ENCODE peak calls at places on chromosomes 3 and 15, in four cellular contexts. Z, S, L and E are unnamed samples.

GRCh38 chr3:126672741-126673140 is 17.8 kb upstream of the TXNRD3 start:
- DNase-seq in Z (no peak), S (no peak), L (no peak), E (no peak)

GRCh38 chr3:44077267-44077666 is 164.4 kb upstream of the TOPAZ1 start:
- DNase-seq in Z (no peak), S (no peak), L (no peak), E (no peak)

GRCh38 chr15:66906660-66907059 is 158.7 kb upstream of the SMAD3 start:
- DNase-seq in Z (no peak), S (no peak), L (no peak), E (peak; percentile 29)

GRCh38 chr3:174710622-174711021 is 148.5 kb upstream of the NAALADL2 start:
- DNase-seq in Z (no peak), S (peak; percentile 60), L (no peak), E (no peak)

GRCh38 chr3:61699622-61700021 is 138.3 kb downstream of the PTPRG start:
- DNase-seq in Z (no peak), S (no peak), L (no peak), E (peak; percentile 31)

GRCh38 chr15:77774350-77774749 is 141.6 kb upstream of the LINGO1 start:
- DNase-seq in Z (no peak), S (no peak), L (no peak), E (no peak)

GRCh38 chr15:40320931-40321371 is 2.5 kb upstream of the INAFM2 start:
- DNase-seq in Z (no peak), S (peak; percentile 67), L (no peak), E (peak; percentile 84)

GRCh38 chr3:88298189-88298588 is 148.4 kb downstream of the C3orf38 start:
- DNase-seq in Z (no peak), S (no peak), L (no peak), E (no peak)

GRCh38 chr3:16205156-16205870 is 30.8 kb downstream of the GALNT15 start:
- DNase-seq in Z (peak; percentile 44), S (peak; percentile 56), L (no peak), E (no peak)

GRCh38 chr15:88624156-88624970 is 3.2 kb downstream of the AEN start:
- DNase-seq in Z (no peak), S (peak; percentile 61), L (no peak), E (peak; percentile 59)

GRCh38 chr15:88623061-88623460 is 1.9 kb downstream of the AEN start:
- DNase-seq in Z (peak; percentile 67), S (peak; percentile 93), L (no peak), E (no peak)

GRCh38 chr15:88625943-88626741 is 5.0 kb downstream of the AEN start:
- DNase-seq in Z (no peak), S (no peak), L (no peak), E (peak; percentile 7)

GRCh38 chr15:88623632-88624031 is 2.5 kb downstream of the AEN start:
- DNase-seq in Z (no peak), S (no peak), L (no peak), E (no peak)

DNA sequence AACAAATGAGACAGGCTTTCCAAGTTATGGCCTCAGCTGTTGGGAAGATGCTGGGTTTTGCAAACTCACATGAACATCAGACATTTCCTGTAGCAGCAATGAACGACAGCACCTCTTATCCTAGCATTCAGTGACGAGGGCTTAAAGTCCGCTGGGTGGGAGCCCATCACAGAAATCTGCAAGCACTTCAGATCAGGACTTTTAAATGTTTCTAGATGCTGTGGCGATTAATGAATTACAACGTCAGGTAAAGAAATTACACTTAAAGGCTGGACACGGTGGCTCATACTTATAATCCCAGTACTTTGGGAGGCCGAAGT is 3.8 kb downstream of the AEN start:
- DNase-seq in Z (no peak), S (no peak), L (no peak), E (peak; percentile 8)
- H3K4me3 ChIP-seq in Z (no peak overlapping the region), S (no peak overlapping the region), L (no peak overlapping the region), E (no peak overlapping the region)

DNA sequence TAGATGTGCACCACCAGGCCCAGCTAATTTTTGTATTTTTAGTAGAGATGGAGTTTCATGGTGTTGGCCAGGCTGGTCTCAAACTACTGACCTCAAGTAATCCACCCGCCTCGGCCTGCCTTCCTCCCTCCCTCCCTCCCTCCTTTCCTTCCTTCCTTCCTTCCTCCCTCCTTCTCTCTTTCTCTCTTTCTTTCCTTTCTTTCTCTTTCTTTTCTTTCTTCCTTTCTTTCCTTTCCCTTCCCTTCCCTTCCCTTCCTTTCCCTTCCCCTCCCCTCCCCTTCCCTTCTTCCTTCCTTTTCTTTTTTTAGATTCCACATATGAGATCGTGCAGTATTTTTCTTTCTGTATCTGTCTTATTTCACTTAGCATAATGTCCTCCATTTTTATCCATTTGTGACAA is 81.3 kb downstream of the FAM81A start:
- DNase-seq in Z (no peak), S (no peak), L (no peak), E (no peak)
- H3K4me1 ChIP-seq in Z (no peaks in the 10 kb centered on the region), S (no peaks in the 10 kb centered on the region), L (no peaks in the 10 kb centered on the region), E (peaks cover 4% of the 10 kb centered on the region)

GRCh38 chr15:46677491-46677890 is 1039.8 kb upstream of the SEMA6D start:
- DNase-seq in Z (no peak), S (no peak), L (no peak), E (no peak)

GRCh38 chr15:46681901-46682300 is 1035.4 kb upstream of the SEMA6D start:
- DNase-seq in Z (no peak), S (no peak), L (no peak), E (no peak)

DNA sequence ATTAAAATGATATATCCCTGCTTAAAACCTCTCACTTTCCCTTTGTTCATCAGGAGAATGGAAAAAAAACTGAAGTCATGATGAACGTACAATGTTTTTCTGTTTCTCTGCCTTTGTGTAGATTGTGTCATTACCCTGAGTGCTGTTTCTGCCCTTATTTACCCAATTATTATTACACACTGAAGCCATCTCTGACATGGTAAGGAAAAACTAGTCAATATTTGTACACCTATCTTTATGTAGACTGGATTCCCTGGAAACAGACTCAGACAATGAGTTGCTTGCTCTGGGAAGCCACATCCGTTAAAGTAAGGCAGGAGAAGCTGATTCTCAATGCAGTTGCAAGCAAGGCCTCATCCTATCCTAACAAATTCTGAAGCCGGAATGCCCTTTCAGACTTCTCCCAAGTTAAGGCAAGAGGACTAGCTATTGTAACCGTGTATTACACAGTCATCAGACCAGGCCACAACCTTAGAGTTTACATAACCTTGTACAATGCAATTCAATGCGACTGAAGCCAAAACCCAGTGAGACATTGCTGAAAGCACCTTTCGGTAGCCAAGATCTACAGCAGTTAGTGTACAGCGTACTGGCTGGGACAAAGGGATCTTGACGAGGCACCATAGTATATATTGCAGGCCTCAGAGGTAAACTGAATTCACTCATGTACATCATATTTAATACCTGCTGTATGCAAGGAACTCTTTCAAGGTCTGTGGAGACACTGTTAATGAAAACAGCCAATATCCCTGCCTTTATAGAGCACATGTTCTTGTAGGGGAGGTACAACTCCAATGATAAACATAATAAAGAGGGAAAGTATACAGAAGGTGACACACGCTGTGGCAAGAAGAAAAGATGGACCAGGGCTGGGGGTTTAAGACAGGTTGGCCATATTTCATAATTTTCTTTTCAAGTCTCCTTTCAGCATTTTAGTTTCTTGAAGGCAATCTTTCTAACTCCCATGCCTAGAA is 1040.8 kb upstream of the SEMA6D start:
- DNase-seq in Z (no peak), S (no peak), L (no peak), E (no peak)
- H3K27me3 ChIP-seq in Z (no peaks in the 10 kb centered on the region), S (no peaks in the 10 kb centered on the region), L (no peaks in the 10 kb centered on the region), E (no peaks in the 10 kb centered on the region)

GRCh38 chr3:157805553-157805952 is 300.7 kb downstream of the SHOX2 start:
- DNase-seq in Z (no peak), S (no peak), L (no peak), E (no peak)

GRCh38 chr3:157816296-157816695 is 289.9 kb downstream of the SHOX2 start:
- DNase-seq in Z (no peak), S (no peak), L (no peak), E (no peak)

GRCh38 chr3:157807286-157807685 is 298.9 kb downstream of the SHOX2 start:
- DNase-seq in Z (no peak), S (peak; percentile 33), L (no peak), E (no peak)

GRCh38 chr3:157810924-157811718 is 295.1 kb downstream of the SHOX2 start:
- DNase-seq in Z (no peak), S (no peak), L (no peak), E (no peak)
- H3K4me3 ChIP-seq in Z (no peak overlapping the region), S (no peak overlapping the region), L (no peak overlapping the region), E (no peak overlapping the region)

GRCh38 chr3:51388286-51389029 is 2.6 kb upstream of the RBM15B start:
- DNase-seq in Z (no peak), S (peak; percentile 20), L (no peak), E (no peak)
- H3K4me1 ChIP-seq in Z (peaks cover 49% of the 10 kb centered on the region), S (peaks cover 24% of the 10 kb centered on the region), L (peaks cover 77% of the 10 kb centered on the region), E (peaks cover 19% of the 10 kb centered on the region)

GRCh38 chr15:57091626-57092025 is 173.2 kb downstream of the TCF12 start:
- DNase-seq in Z (no peak), S (no peak), L (no peak), E (no peak)

GRCh38 chr15:57089815-57090214 is 171.4 kb downstream of the TCF12 start:
- DNase-seq in Z (no peak), S (no peak), L (no peak), E (no peak)

GRCh38 chr15:57090460-57090859 is 172.0 kb downstream of the TCF12 start:
- DNase-seq in Z (no peak), S (no peak), L (no peak), E (no peak)

GRCh38 chr15:57094594-57095257 is 176.3 kb downstream of the TCF12 start:
- DNase-seq in Z (no peak), S (no peak), L (no peak), E (no peak)

GRCh38 chr15:57092252-57092651 is 173.8 kb downstream of the TCF12 start:
- DNase-seq in Z (no peak), S (no peak), L (no peak), E (no peak)
- H3K27me3 ChIP-seq in Z (no peaks in the 10 kb centered on the region), S (no peaks in the 10 kb centered on the region), L (no peaks in the 10 kb centered on the region), E (no peaks in the 10 kb centered on the region)

GRCh38 chr15:92711457-92711831 is 55.9 kb upstream of the FAM174B start:
- DNase-seq in Z (no peak), S (no peak), L (no peak), E (no peak)

GRCh38 chr15:92719024-92719423 is 63.4 kb upstream of the FAM174B start:
- DNase-seq in Z (no peak), S (no peak), L (no peak), E (no peak)

GRCh38 chr15:92714071-92714456 is 58.5 kb upstream of the FAM174B start:
- DNase-seq in Z (peak; percentile 30), S (peak; percentile 25), L (no peak), E (peak; percentile 69)

GRCh38 chr15:92715753-92716152 is 60.2 kb upstream of the FAM174B start:
- DNase-seq in Z (no peak), S (peak; percentile 37), L (no peak), E (peak; percentile 43)

GRCh38 chr15:92714457-92715401 is 59.2 kb upstream of the FAM174B start:
- DNase-seq in Z (no peak), S (peak; percentile 66), L (peak; percentile 75), E (peak; percentile 69)
- H3K4me3 ChIP-seq in Z (peak overlapping the region; percentile 73), S (peak overlapping the region; percentile 50), L (peak overlapping the region; percentile 68), E (peak overlapping the region; percentile 40)

DNA sequence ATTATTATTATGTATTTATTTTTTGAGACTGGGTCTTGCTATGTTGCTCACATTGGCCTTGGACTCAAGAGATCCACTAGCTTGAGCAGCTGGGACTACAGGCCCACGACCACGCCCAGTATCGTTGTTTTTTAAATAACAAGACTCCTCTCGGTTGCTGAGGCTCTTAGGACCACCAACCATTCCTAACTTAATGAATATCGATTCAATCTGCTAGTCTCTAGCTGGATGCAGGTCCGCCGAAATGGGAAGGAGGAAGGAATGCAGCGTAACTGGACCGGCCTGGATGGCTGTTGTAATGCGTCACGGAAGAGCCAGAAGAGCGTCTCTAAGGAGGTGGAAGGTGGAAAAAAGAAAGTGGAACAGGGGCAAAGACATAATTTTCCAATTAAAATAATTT is 1.7 kb downstream of the ANXA2 start:
- DNase-seq in Z (no peak), S (no peak), L (no peak), E (no peak)
- H3K4me1 ChIP-seq in Z (peaks cover 59% of the 10 kb centered on the region), S (peaks cover 47% of the 10 kb centered on the region), L (peaks cover 57% of the 10 kb centered on the region), E (peaks cover 74% of the 10 kb centered on the region)